ENCODE peak calls at places on chromosome 2, in eight cellular contexts. A, M, O, F, T, L, Y and B are unnamed samples. For H3K4me1, the result is how much of the 10 kb centered on the place peaks cover.

GRCh38 chr2:158034198-158034831 is 67.4 kb upstream of the UPP2 start:
- DNase-seq in L (peak), A (no peak), M (no peak), Y (no peak), O (no peak), T (peak), F (peak), B (no peak)

GRCh38 chr2:38508311-38509039 is 94.3 kb downstream of the HNRNPLL start:
- DNase-seq in Y (peak), F (peak), M (peak), T (peak), A (peak), L (peak), O (peak), B (no peak)

GRCh38 chr2:222900354-222900753 is 39.5 kb downstream of the ACSL3 start:
- DNase-seq in T (peak), M (no peak), O (no peak), F (no peak), A (no peak), L (no peak), Y (no peak), B (no peak)

GRCh38 chr2:218255441-218255840 is 5.4 kb upstream of the GPBAR1 start:
- DNase-seq in Y (no peak), L (no peak), M (no peak), A (no peak), T (peak), F (no peak), O (no peak), B (peak)

GRCh38 chr2:205787761-205788160 is 105.5 kb downstream of the NRP2 start:
- DNase-seq in F (no peak), A (no peak), T (no peak), Y (no peak), L (no peak), M (no peak), O (no peak), B (no peak)

GRCh38 chr2:119659601-119660342 is 19.2 kb upstream of the TMEM177 start:
- DNase-seq in M (no peak), O (no peak), Y (no peak), F (peak), T (peak), A (no peak), L (no peak), B (no peak)

GRCh38 chr2:55482186-55482945 is 37.2 kb upstream of the CFAP36 start:
- DNase-seq in T (peak), Y (no peak), M (no peak), F (no peak), O (no peak), L (no peak), A (no peak), B (peak)

GRCh38 chr2:128638741-128639477 is 320.2 kb upstream of the HS6ST1 start:
- DNase-seq in O (peak), F (no peak), M (no peak), A (peak), L (no peak), T (peak), Y (no peak), B (no peak)

GRCh38 chr2:2827237-2827636 is 496.2 kb upstream of the MYT1L start:
- DNase-seq in O (no peak), L (no peak), Y (no peak), F (no peak), T (no peak), A (no peak), M (no peak), B (no peak)

GRCh38 chr2:71455741-71456569 is 2.6 kb downstream of the DYSF start:
- DNase-seq in T (no peak), O (peak), A (peak), F (peak), L (peak), M (no peak), Y (no peak), B (no peak)

GRCh38 chr2:25977768-25978167 is 4.5 kb downstream of the KIF3C start:
- DNase-seq in O (no peak), L (no peak), Y (no peak), M (no peak), F (no peak), T (peak), A (no peak), B (peak)

GRCh38 chr2:50851891-50852290 is 180.0 kb downstream of the NRXN1 start:
- DNase-seq in F (no peak), O (no peak), M (no peak), Y (no peak), L (no peak), A (no peak), T (no peak), B (no peak)

GRCh38 chr2:219027511-219028055 is 13.7 kb downstream of the CFAP65 start:
- DNase-seq in M (no peak), F (no peak), Y (no peak), O (no peak), T (no peak), A (no peak), L (no peak), B (peak)

GRCh38 chr2:72367530-72368225 is 220.0 kb upstream of the CYP26B1 start:
- DNase-seq in M (peak), T (peak), F (peak), A (peak), O (no peak), L (peak), Y (peak), B (peak)

GRCh38 chr2:95021015-95021399 is 4.5 kb upstream of the MAL start:
- DNase-seq in M (no peak), T (no peak), A (no peak), F (no peak), L (no peak), Y (no peak), O (no peak), B (peak)

GRCh38 chr2:95018861-95019550 is 6.5 kb upstream of the MAL start:
- DNase-seq in A (no peak), F (peak), T (no peak), M (no peak), Y (peak), L (no peak), O (no peak), B (no peak)

GRCh38 chr2:215874418-215874817 is 138.9 kb downstream of the MREG start:
- DNase-seq in Y (no peak), L (no peak), M (no peak), O (no peak), T (peak), A (no peak), F (no peak), B (peak)

GRCh38 chr2:240466579-240467148 is 31.2 kb downstream of the GPC1 start:
- DNase-seq in L (peak), O (peak), Y (no peak), F (no peak), A (no peak), M (peak), T (no peak), B (no peak)

GRCh38 chr2:160207804-160208661 is 8.0 kb upstream of the ITGB6 start:
- DNase-seq in F (no peak), O (no peak), Y (peak), T (peak), L (peak), M (peak), A (peak), B (peak)

GRCh38 chr2:233801357-233802131 is 23.4 kb downstream of the MROH2A start:
- DNase-seq in Y (no peak), F (no peak), M (no peak), T (no peak), A (peak), L (no peak), O (peak), B (peak)

GRCh38 chr2:119746836-119747235 is 12.9 kb upstream of the PTPN4 start:
- DNase-seq in A (no peak), M (no peak), F (no peak), L (no peak), T (peak), Y (no peak), O (no peak), B (peak)

GRCh38 chr2:234003972-234004617 is 46.4 kb upstream of the SPP2 start:
- DNase-seq in L (peak), M (no peak), A (no peak), T (peak), O (peak), Y (no peak), F (no peak), B (peak)

GRCh38 chr2:235449568-235449967 is 44.3 kb upstream of the AGAP1 start:
- DNase-seq in T (no peak), M (no peak), O (no peak), L (no peak), A (no peak), F (no peak), Y (no peak), B (no peak)

GRCh38 chr2:147149589-147150245 is 695.1 kb upstream of the ACVR2A start:
- DNase-seq in F (no peak), Y (no peak), L (no peak), A (no peak), M (no peak), T (peak), O (no peak), B (no peak)

GRCh38 chr2:158999458-158999857 is 31.0 kb downstream of the TANC1 start:
- DNase-seq in A (no peak), L (no peak), O (no peak), T (peak), Y (no peak), M (no peak), F (no peak), B (peak)

GRCh38 chr2:157492189-157492773 is 48.4 kb upstream of the CYTIP start:
- DNase-seq in M (no peak), F (peak), T (peak), L (peak), Y (peak), O (no peak), A (peak), B (peak)

GRCh38 chr2:3779650-3780049 is 76.3 kb downstream of the DCDC2C start:
- DNase-seq in M (no peak), F (peak), Y (no peak), O (no peak), L (no peak), T (no peak), A (peak), B (no peak)

GRCh38 chr2:118430510-118431187 is 342.4 kb downstream of the INSIG2 start:
- DNase-seq in L (no peak), F (no peak), A (no peak), M (no peak), Y (no peak), T (peak), O (no peak), B (no peak)

GRCh38 chr2:211534655-211535054 is 978.3 kb downstream of the CPS1 start:
- DNase-seq in A (no peak), T (no peak), M (no peak), Y (no peak), F (no peak), O (no peak), L (peak), B (no peak)

GRCh38 chr2:150143087-150143536 is 344.4 kb downstream of the RND3 start:
- DNase-seq in A (no peak), Y (no peak), O (no peak), L (no peak), M (no peak), T (peak), F (no peak), B (no peak)

GRCh38 chr2:120770176-120770575 is 34.5 kb downstream of the GLI2 start:
- DNase-seq in O (no peak), M (no peak), F (no peak), L (no peak), Y (peak), T (no peak), A (no peak), B (no peak)

GRCh38 chr2:17757321-17757720 is 3.4 kb downstream of the GEN1 start:
- DNase-seq in M (no peak), T (peak), Y (no peak), A (no peak), O (no peak), L (no peak), F (no peak), B (no peak)

GRCh38 chr2:223585691-223586090 is 16.5 kb downstream of the SCG2 start:
- DNase-seq in Y (no peak), O (peak), M (no peak), A (no peak), F (no peak), L (no peak), T (peak), B (no peak)

GRCh38 chr2:152098798-152099654 is at the start of gene CACNB4:
- DNase-seq in Y (peak), O (no peak), F (peak), T (peak), M (no peak), L (peak), A (no peak), B (peak)

GRCh38 chr2:43848174-43848573 is 9.4 kb downstream of the ABCG8 start:
- DNase-seq in M (no peak), T (no peak), L (no peak), O (no peak), F (no peak), A (no peak), Y (no peak), B (no peak)

GRCh38 chr2:51225377-51225776 is 193.4 kb upstream of the NRXN1 start:
- DNase-seq in F (no peak), L (no peak), Y (no peak), O (no peak), M (no peak), A (no peak), T (no peak), B (no peak)

GRCh38 chr2:19898592-19899329 is 3.0 kb downstream of the TTC32 start:
- DNase-seq in F (no peak), T (peak), M (no peak), Y (no peak), O (no peak), L (no peak), A (no peak), B (no peak)

GRCh38 chr2:240568678-240569522 is 616 bp downstream of the RNPEPL1 start:
- DNase-seq in M (no peak), Y (peak), O (no peak), L (peak), T (peak), A (no peak), F (peak), B (peak)

GRCh38 chr2:94977826-94978225 is 47.7 kb upstream of the MAL start:
- DNase-seq in L (no peak), O (peak), M (no peak), F (no peak), T (no peak), Y (no peak), A (peak), B (no peak)

GRCh38 chr2:68359889-68360288 is 5.2 kb upstream of the PLEK start:
- DNase-seq in T (peak), O (no peak), M (no peak), A (no peak), F (no peak), L (no peak), Y (no peak), B (peak)

GRCh38 chr2:68362749-68363148 is 2.3 kb upstream of the PLEK start:
- DNase-seq in T (no peak), A (no peak), F (no peak), M (no peak), L (no peak), Y (no peak), O (no peak), B (no peak)

GRCh38 chr2:68363731-68364130 is 1.4 kb upstream of the PLEK start:
- DNase-seq in L (no peak), M (no peak), O (no peak), F (no peak), A (no peak), T (no peak), Y (no peak), B (no peak)

GRCh38 chr2:68365087-68365486 is at the start of gene PLEK:
- DNase-seq in O (no peak), T (no peak), L (peak), F (no peak), M (no peak), Y (peak), A (peak), B (no peak)

GRCh38 chr2:68362069-68362468 is 3.0 kb upstream of the PLEK start:
- DNase-seq in O (no peak), M (peak), Y (peak), A (peak), L (peak), F (peak), T (peak), B (peak)
- H3K4me1 ChIP-seq in O (under half), M (under half), Y (under half), A (under half), L (under half), F (under half), T (under half), B (under half)

GRCh38 chr2:168848220-168848619 is 42.0 kb downstream of the SPC25 start:
- DNase-seq in M (no peak), L (no peak), Y (no peak), A (no peak), T (no peak), F (no peak), O (no peak), B (no peak)
- H3K4me1 ChIP-seq in M (under half), L (under half), Y (under half), A (under half), T (under half), F (under half), O (under half), B (under half)

DNA sequence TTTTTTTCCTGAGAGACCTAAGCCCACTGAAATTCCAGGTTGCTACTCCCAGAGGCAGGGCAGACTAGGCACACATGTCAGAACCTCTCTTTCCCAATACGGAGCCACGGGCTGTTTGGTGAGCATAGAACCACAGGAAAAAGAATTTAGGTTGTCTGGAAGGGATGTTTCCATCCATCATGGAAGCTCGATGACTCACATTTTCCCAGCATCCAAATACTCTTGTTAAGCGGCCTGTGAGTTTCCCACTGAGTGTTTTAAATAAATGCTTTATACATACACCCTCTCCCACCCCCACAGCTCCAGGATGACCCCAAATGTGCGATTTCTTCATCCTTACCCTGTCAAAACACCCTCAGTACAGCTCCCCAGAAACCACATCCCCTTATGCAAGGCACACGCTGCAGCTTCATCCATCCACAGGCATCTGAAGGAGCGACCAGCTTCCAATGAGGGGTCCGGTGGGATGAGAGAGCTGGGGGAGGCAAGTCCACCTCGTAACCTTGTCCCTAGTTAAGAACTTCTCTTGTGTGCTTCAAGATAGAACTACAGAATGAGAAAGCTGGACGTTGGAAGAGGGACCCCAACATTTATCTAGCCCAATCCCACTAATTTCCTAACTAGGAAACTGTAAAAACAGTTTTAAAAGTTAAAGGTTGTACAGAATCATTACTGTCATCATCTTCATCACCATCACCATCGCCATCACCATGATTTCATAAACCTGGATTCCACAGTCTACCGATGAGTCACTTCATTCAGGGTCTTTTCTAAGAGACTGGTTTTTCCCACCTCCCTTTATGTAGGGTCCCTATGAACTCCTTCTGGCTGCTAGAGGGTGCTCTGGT is 63.5 kb upstream of the FZD7 start:
- DNase-seq in L (no peak), O (no peak), F (no peak), T (peak), A (no peak), M (no peak), Y (peak), B (peak)
- H3K4me1 ChIP-seq in L (under half), O (under half), F (under half), T (under half), A (under half), M (under half), Y (under half), B (under half)

GRCh38 chr2:69776886-69777777 is 35.2 kb downstream of the ANXA4 start:
- DNase-seq in O (no peak), L (no peak), T (no peak), A (no peak), Y (no peak), F (peak), M (no peak), B (no peak)

GRCh38 chr2:69771461-69771860 is 29.5 kb downstream of the ANXA4 start:
- DNase-seq in Y (no peak), L (no peak), O (no peak), A (no peak), F (no peak), M (no peak), T (peak), B (no peak)

GRCh38 chr2:69773201-69773600 is 31.3 kb downstream of the ANXA4 start:
- DNase-seq in Y (no peak), T (peak), F (no peak), M (no peak), L (no peak), A (peak), O (no peak), B (peak)

GRCh38 chr2:69777778-69778089 is 35.8 kb downstream of the ANXA4 start:
- DNase-seq in F (no peak), T (no peak), O (no peak), M (no peak), L (no peak), A (no peak), Y (no peak), B (no peak)

GRCh38 chr2:69774984-69775982 is 33.3 kb downstream of the ANXA4 start:
- DNase-seq in T (no peak), A (no peak), M (no peak), F (no peak), O (no peak), L (no peak), Y (no peak), B (no peak)
- H3K4me1 ChIP-seq in T (under half), A (under half), M (half or more), F (under half), O (under half), L (under half), Y (half or more), B (under half)

GRCh38 chr2:173584676-173585453 is 230.2 kb downstream of the CDCA7 start:
- DNase-seq in A (no peak), O (no peak), M (no peak), L (no peak), T (no peak), Y (no peak), F (no peak), B (no peak)
- H3K4me1 ChIP-seq in A (under half), O (under half), M (under half), L (under half), T (under half), Y (under half), F (under half), B (under half)

DNA sequence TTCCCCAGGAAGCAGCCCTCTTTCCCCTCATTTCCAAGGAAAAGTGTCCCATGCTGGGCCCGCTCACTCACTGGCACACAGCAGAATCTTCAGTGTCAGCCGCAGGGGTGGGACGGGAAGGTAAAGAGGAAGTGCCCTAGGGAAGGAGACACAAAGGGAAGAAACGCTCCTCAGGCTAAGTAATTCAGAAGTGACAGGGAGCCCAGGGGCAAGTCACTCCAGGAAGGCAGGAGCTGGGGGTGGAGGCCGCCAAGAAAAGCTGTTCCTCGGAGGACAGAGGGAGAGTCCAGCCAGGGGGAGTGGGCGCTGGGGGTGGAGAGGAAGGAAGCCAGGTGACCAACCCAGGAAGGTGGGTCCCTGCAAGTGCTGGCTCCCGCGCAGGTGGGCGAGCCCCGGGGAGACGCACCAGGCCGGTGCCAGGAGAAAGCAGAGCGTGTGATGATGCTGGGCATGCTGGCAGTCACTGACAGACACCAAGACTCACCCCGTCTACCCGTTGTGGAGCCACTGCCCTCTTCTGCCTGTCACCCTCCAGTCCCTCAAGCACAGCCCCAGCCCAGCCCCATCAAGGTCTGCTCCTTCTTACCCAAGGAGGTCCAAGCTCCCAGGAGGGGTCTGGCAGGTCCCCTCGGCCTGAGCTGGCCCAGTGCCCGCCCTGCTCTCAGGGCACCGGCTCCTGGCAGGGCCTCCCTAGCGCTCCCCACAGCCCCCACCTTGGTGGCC is 21.7 kb downstream of the HDAC4 start:
- DNase-seq in T (no peak), O (no peak), L (no peak), Y (peak), M (no peak), F (no peak), A (no peak), B (no peak)
- H3K4me1 ChIP-seq in T (under half), O (under half), L (under half), Y (under half), M (under half), F (under half), A (under half), B (under half)